ENCODE peak calls at places on chromosomes 7 and 10, in ten cellular contexts. B, U, G, Z, E, J, A, D, F and S are unnamed samples.

GRCh38 chr10:16187161-16187560 is 249.6 kb upstream of the PTER start:
- DNase-seq in A (no peak), B (no peak), G (no peak), E (no peak), Z (no peak), D (no peak), U (no peak), J (no peak), F (no peak), S (no peak)

GRCh38 chr7:37420931-37421330 is 27.7 kb downstream of the ELMO1 start:
- DNase-seq in B (no peak), E (no peak), U (no peak), A (no peak), J (no peak), G (no peak), F (no peak), D (no peak), Z (no peak), S (no peak)

GRCh38 chr10:7551891-7552731 is 114.7 kb downstream of the ITIH5 start:
- DNase-seq in B (no peak), D (no peak), U (no peak), J (no peak), E (no peak), Z (no peak), A (no peak), G (no peak), F (no peak), S (no peak)

GRCh38 chr10:44716470-44716869 is 194.7 kb upstream of the TMEM72 start:
- DNase-seq in A (peak), E (no peak), Z (no peak), D (no peak), J (no peak), B (no peak), U (no peak), G (no peak), F (no peak), S (no peak)

GRCh38 chr7:84085147-84085546 is 109.4 kb downstream of the SEMA3A start:
- DNase-seq in J (no peak), B (peak), U (no peak), Z (no peak), A (no peak), E (no peak), D (no peak), G (no peak), F (no peak), S (no peak)

GRCh38 chr7:75533926-75534325 is 41.8 kb downstream of the SPDYE5 start:
- DNase-seq in J (no peak), G (no peak), U (no peak), D (no peak), F (no peak), A (no peak), E (no peak), B (no peak), Z (no peak), S (no peak)

GRCh38 chr7:67377939-67378862 is 381.6 kb downstream of the TYW1 start:
- DNase-seq in J (peak), Z (peak), U (peak), B (peak), E (peak), A (peak), F (peak), D (peak), G (peak), S (peak)

GRCh38 chr10:62724465-62724864 is 80.1 kb upstream of the ADO start:
- DNase-seq in B (no peak), F (no peak), U (no peak), D (no peak), Z (no peak), G (no peak), A (no peak), E (no peak), J (no peak), S (no peak)

GRCh38 chr7:82443044-82443800 is at the start of gene CACNA2D1:
- DNase-seq in B (no peak), Z (no peak), A (peak), J (no peak), U (no peak), F (no peak), G (no peak), D (peak), E (no peak), S (peak)

GRCh38 chr7:38632411-38632810 is 1.2 kb upstream of the AMPH start:
- DNase-seq in J (no peak), E (no peak), B (no peak), D (no peak), G (no peak), A (no peak), Z (no peak), U (no peak), F (no peak), S (no peak)

GRCh38 chr7:112162161-112163020 is 43.8 kb downstream of the DOCK4 start:
- DNase-seq in B (peak), Z (peak), A (no peak), J (no peak), E (no peak), F (no peak), G (no peak), U (no peak), D (peak), S (no peak)

GRCh38 chr7:39453743-39454355 is 112.4 kb upstream of the YAE1 start:
- DNase-seq in B (peak), G (peak), F (no peak), E (peak), D (no peak), J (peak), Z (no peak), U (no peak), A (no peak), S (peak)

GRCh38 chr10:103493911-103494877 is 689 bp downstream of the NEURL1 start:
- DNase-seq in D (peak), Z (no peak), U (no peak), E (no peak), F (no peak), J (no peak), A (no peak), G (no peak), B (no peak), S (peak)

GRCh38 chr7:71377062-71377461 is 245.1 kb downstream of the GALNT17 start:
- DNase-seq in J (no peak), E (no peak), D (no peak), A (no peak), G (no peak), B (no peak), U (no peak), Z (no peak), F (no peak), S (no peak)

GRCh38 chr10:131641231-131641630 is 259.6 kb upstream of the PPP2R2D start:
- DNase-seq in G (no peak), A (no peak), U (no peak), F (no peak), D (no peak), Z (no peak), J (no peak), B (no peak), E (no peak), S (peak)

GRCh38 chr10:17475661-17476060 is 21.3 kb upstream of the ST8SIA6 start:
- DNase-seq in D (no peak), B (no peak), A (no peak), Z (no peak), E (no peak), U (no peak), F (no peak), G (no peak), J (no peak), S (no peak)

GRCh38 chr10:31071232-31071999 is 39.8 kb upstream of the ZNF438 start:
- DNase-seq in J (no peak), U (no peak), A (no peak), E (peak), F (no peak), B (peak), G (no peak), Z (no peak), D (no peak), S (no peak)

GRCh38 chr7:102883098-102883860 is 29.5 kb upstream of the LRRC17 start:
- DNase-seq in J (no peak), Z (no peak), U (no peak), G (no peak), F (no peak), D (no peak), A (no peak), E (no peak), B (peak), S (no peak)

GRCh38 chr7:30702200-30702599 is 19.9 kb upstream of the CRHR2 start:
- DNase-seq in J (no peak), U (no peak), Z (no peak), A (no peak), E (no peak), B (no peak), F (no peak), D (no peak), G (peak), S (no peak)
- TF ChIP-seq CTCF in J (peak), U (no peak), Z (no peak), A (no peak), E (no peak), B (peak), F (no peak), D (no peak), G (no peak), S (no peak)

GRCh38 chr7:142009142-142009541 is 13.5 kb downstream of the MGAM start:
- DNase-seq in E (no peak), U (no peak), G (no peak), D (no peak), F (no peak), A (no peak), Z (no peak), J (no peak), B (no peak), S (no peak)

GRCh38 chr7:142017451-142017850 is 21.8 kb downstream of the MGAM start:
- DNase-seq in G (no peak), B (no peak), A (no peak), U (no peak), E (no peak), D (no peak), F (no peak), Z (no peak), J (no peak), S (no peak)

GRCh38 chr7:142010952-142011548 is 15.4 kb downstream of the MGAM start:
- DNase-seq in A (no peak), F (no peak), J (no peak), B (no peak), Z (no peak), G (no peak), U (no peak), E (no peak), D (no peak), S (no peak)

GRCh38 chr7:142018154-142018553 is 22.5 kb downstream of the MGAM start:
- DNase-seq in D (no peak), U (no peak), A (no peak), F (no peak), Z (no peak), E (no peak), G (no peak), J (no peak), B (no peak), S (no peak)

DNA sequence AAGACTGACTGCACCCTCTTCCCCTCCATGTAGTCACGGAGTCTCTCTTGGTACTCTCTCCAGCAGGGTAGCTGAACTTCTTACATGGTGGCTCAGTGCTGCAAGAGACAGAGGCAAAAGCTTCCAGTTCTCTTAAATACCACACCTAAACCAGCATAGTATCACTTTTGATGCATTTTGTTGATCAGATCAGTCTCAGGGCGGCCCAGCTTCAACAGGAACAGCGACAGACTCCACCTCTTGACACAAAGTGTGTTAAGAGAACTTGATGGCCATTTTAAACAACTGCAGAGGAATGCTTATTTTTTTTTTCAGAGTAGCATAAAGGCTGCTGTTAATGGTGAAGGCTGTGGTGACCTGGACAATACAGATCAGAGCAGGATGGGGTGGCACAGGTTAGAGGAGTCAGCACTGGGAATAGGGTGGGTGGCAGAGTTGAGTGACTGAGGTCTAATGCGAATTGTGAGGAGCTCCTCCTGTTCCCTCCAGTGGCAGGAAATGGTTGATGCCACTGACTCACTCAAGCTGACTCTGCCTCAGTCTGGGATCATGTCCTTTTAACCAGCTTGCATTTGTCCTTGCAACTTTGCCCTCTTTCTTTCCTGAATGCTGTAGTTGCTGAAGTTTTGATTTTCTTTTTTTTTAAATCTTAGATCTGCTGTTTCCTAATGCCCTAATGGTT is 17.3 kb downstream of the MGAM start:
- DNase-seq in J (no peak), D (no peak), B (peak), Z (no peak), A (no peak), U (no peak), F (no peak), G (no peak), E (no peak), S (no peak)
- TF ChIP-seq CTCF in J (no peak), D (no peak), B (peak), Z (no peak), A (no peak), U (no peak), F (no peak), G (no peak), E (no peak), S (no peak)

DNA sequence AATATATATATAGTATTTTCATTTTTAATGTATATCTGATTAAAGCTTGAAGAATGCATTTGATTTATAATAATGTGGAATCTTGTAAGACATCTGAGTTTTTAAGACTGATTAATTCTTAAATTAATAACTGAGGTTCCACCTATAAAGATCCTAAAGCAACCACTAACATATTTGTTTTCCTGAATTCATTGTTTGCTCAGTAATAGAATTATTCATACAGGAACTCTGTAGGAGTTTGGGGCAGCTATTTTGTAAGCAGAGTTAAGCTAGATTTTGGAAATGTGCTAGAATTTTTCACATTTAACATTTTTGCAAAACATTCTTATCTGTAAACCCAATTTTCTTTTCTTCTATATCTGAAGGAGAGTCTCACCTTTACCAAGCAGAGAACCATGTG is 88.9 kb downstream of the NRCAM start:
- DNase-seq in Z (no peak), B (no peak), G (no peak), U (no peak), F (no peak), D (no peak), J (no peak), A (no peak), E (no peak), S (no peak)
- TF ChIP-seq CTCF in Z (no peak), B (no peak), G (no peak), U (no peak), F (no peak), D (no peak), J (no peak), A (no peak), E (no peak), S (no peak)

GRCh38 chr7:115217373-115217772 is 295.5 kb downstream of the MDFIC start:
- DNase-seq in J (no peak), E (no peak), F (no peak), G (no peak), B (peak), U (no peak), D (no peak), A (no peak), Z (no peak), S (no peak)
- TF ChIP-seq CTCF in J (peak), E (no peak), F (no peak), G (peak), B (peak), U (no peak), D (no peak), A (peak), Z (peak), S (peak)

GRCh38 chr10:71064413-71065118 is 147.8 kb upstream of the UNC5B start:
- DNase-seq in F (no peak), A (no peak), U (no peak), G (no peak), Z (no peak), E (no peak), J (no peak), B (no peak), D (no peak), S (no peak)
- TF ChIP-seq CTCF in F (no peak), A (no peak), U (no peak), G (no peak), Z (no peak), E (no peak), J (no peak), B (no peak), D (no peak), S (no peak)

GRCh38 chr10:79067241-79068202 is 1.2 kb upstream of the ZMIZ1 start:
- DNase-seq in Z (peak), B (peak), E (peak), F (peak), U (peak), G (peak), J (peak), D (peak), A (peak), S (peak)
- TF ChIP-seq CTCF in Z (peak), B (no peak), E (peak), F (no peak), U (no peak), G (no peak), J (no peak), D (peak), A (peak), S (no peak)

DNA sequence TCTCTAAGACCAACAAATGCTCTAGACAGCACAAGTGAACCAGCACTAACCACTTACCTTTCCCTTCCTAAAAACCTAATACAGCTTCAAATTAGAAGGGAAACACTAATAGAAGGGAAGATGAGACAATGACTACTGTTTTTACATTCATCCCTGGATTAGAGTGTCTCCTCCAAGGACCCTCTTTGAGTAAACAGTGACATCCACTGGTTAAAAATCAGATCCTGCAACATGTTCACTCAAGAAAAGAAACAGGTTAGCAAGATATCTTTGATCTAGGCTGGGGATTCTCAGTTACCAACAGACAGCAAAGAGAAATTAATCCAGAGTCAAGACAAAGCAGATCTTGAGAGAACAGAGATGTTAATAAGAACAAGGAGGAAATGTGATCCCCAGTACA is 177.7 kb upstream of the GHITM start:
- DNase-seq in D (no peak), U (no peak), G (no peak), Z (no peak), A (no peak), F (no peak), B (no peak), J (no peak), E (no peak), S (no peak)
- TF ChIP-seq CTCF in D (no peak), U (no peak), G (no peak), Z (no peak), A (no peak), F (no peak), B (no peak), J (no peak), E (no peak), S (no peak)

DNA sequence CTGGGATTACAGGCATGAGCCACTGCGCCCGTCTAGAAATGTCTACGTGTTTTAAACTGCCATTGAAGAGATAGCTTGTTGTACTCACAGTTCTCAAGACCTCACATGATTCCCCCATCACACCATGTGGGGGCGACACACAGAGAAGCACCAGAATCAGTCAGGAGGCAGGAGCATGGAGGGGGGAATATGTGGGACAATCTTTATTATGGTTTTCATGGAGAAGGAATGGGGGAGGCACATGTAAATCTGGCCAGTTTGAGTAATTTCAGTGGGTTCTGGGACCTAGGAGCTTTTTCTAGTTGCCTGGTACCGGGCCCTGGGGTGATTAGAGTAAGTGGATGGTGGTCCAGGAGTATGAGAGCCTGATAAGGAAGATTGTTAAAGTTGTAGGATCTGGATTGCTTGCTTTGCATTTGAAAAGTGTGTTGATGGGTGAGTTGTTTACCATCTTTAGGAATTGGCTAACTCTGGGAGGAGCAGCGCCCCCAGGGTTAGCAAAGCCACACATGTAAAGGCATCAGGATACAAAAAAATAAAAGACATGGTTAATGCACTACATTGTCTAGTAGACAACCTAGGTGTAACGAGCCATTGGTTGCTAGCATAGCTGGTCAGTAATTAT is 85.4 kb upstream of the SLC13A1 start:
- DNase-seq in B (no peak), J (no peak), U (no peak), D (no peak), G (no peak), Z (no peak), F (no peak), A (no peak), E (no peak), S (no peak)
- TF ChIP-seq CTCF in B (no peak), J (no peak), U (no peak), D (no peak), G (no peak), Z (no peak), F (no peak), A (no peak), E (no peak), S (peak)

GRCh38 chr10:86325158-86325557 is 41.4 kb downstream of the GRID1 start:
- DNase-seq in D (no peak), E (no peak), Z (no peak), A (no peak), J (no peak), G (no peak), U (no peak), B (no peak), F (no peak), S (no peak)
- TF ChIP-seq CTCF in D (no peak), E (no peak), Z (no peak), A (no peak), J (no peak), G (no peak), U (no peak), B (no peak), F (no peak), S (no peak)

GRCh38 chr10:78852856-78853255 is 215.9 kb upstream of the ZMIZ1 start:
- DNase-seq in E (no peak), F (no peak), D (no peak), U (no peak), B (peak), A (no peak), J (no peak), G (no peak), Z (no peak), S (no peak)
- TF ChIP-seq CTCF in E (peak), F (no peak), D (no peak), U (no peak), B (peak), A (peak), J (peak), G (peak), Z (no peak), S (peak)